ENCODE peak calls at places on chromosomes 13 and 19, in eight cellular contexts. A, T, I, O, Y, S, U and C are unnamed samples.
A peak's percentile ranks its signal among the peaks of the same experiment; 100 is the strongest.

GRCh38 chr13:113669871-113670341 is 2.9 kb downstream of the GRK1 start:
- DNase-seq in U (no peak), O (no peak), S (no peak), T (no peak), I (no peak), Y (no peak), A (no peak), C (peak; percentile 41)

GRCh38 chr13:37136187-37136586 is 30.7 kb upstream of the CSNK1A1L start:
- DNase-seq in O (no peak), T (no peak), Y (no peak), S (no peak), A (no peak), I (no peak), U (no peak), C (no peak)

GRCh38 chr19:1394252-1395193 is 6.8 kb downstream of the GAMT start:
- DNase-seq in O (no peak), Y (no peak), T (no peak), I (peak; percentile 19), S (no peak), U (no peak), A (no peak), C (no peak)

GRCh38 chr13:71871844-71872243 is 4.8 kb upstream of the DACH1 start:
- DNase-seq in T (no peak), I (peak; percentile 23), U (no peak), S (no peak), O (no peak), Y (no peak), A (no peak), C (no peak)

GRCh38 chr13:46982856-46983582 is 86.2 kb upstream of the HTR2A start:
- DNase-seq in T (no peak), U (no peak), I (no peak), Y (no peak), O (no peak), A (no peak), S (no peak), C (no peak)

GRCh38 chr13:113927661-113928581 is 46.0 kb downstream of the C13orf46 start:
- DNase-seq in Y (no peak), I (no peak), S (no peak), U (no peak), T (no peak), O (no peak), A (no peak), C (peak; percentile 42)

GRCh38 chr13:77751513-77752456 is 54.3 kb downstream of the SLAIN1 start:
- DNase-seq in O (peak; percentile 15), Y (peak; percentile 25), T (peak; percentile 72), U (peak; percentile 27), A (peak; percentile 12), I (peak; percentile 89), S (no peak), C (no peak)

GRCh38 chr19:9178901-9179300 is at the start of gene OR7D2:
- DNase-seq in T (no peak), A (no peak), U (no peak), S (no peak), Y (no peak), O (no peak), I (no peak), C (no peak)

GRCh38 chr13:35475131-35475959 is 1.1 kb downstream of the MAB21L1 start:
- DNase-seq in A (no peak), O (no peak), Y (no peak), S (no peak), U (peak; percentile 77), I (peak; percentile 76), T (no peak), C (no peak)

GRCh38 chr19:35986664-35987570 is 8.1 kb upstream of the SDHAF1 start:
- DNase-seq in I (peak; percentile 80), A (peak; percentile 31), U (peak; percentile 36), O (no peak), S (peak; percentile 11), Y (no peak), T (peak; percentile 67), C (no peak)

GRCh38 chr13:41401371-41401770 is 56.0 kb upstream of the RGCC start:
- DNase-seq in T (no peak), O (no peak), A (no peak), S (no peak), Y (no peak), I (peak; percentile 68), U (peak; percentile 45), C (no peak)

GRCh38 chr13:31115616-31116015 is 46.1 kb downstream of the HSPH1 start:
- DNase-seq in A (no peak), U (no peak), S (no peak), O (no peak), T (no peak), Y (no peak), I (no peak), C (no peak)

GRCh38 chr19:32168606-32169005 is 176.8 kb upstream of the ZNF507 start:
- DNase-seq in A (no peak), S (no peak), Y (no peak), O (no peak), I (no peak), U (no peak), T (no peak), C (no peak)

GRCh38 chr19:38693380-38694223 is 46.2 kb downstream of the ACTN4 start:
- DNase-seq in S (no peak), Y (no peak), A (no peak), U (peak; percentile 78), T (no peak), I (no peak), O (no peak), C (peak; percentile 88)

GRCh38 chr13:72808917-72809500 is 27.1 kb downstream of the PIBF1 start:
- DNase-seq in I (peak; percentile 60), T (peak; percentile 8), U (no peak), S (no peak), A (no peak), Y (no peak), O (no peak), C (no peak)

GRCh38 chr13:111505175-111505777 is 184.8 kb downstream of the TEX29 start:
- DNase-seq in Y (no peak), T (peak; percentile 40), O (no peak), A (no peak), I (peak; percentile 45), S (no peak), U (peak; percentile 84), C (no peak)

GRCh38 chr19:16303755-16304154 is 20.9 kb upstream of the KLF2 start:
- DNase-seq in I (no peak), U (no peak), S (no peak), O (no peak), A (no peak), T (no peak), Y (no peak), C (no peak)

GRCh38 chr13:80946008-80946802 is 605.3 kb upstream of the SPRY2 start:
- DNase-seq in O (no peak), Y (no peak), U (no peak), T (no peak), I (no peak), S (no peak), A (no peak), C (no peak)

GRCh38 chr13:64369121-64369520 is 2861.0 kb downstream of the PCDH9 start:
- DNase-seq in T (no peak), I (no peak), Y (no peak), U (no peak), O (no peak), S (no peak), A (no peak), C (no peak)

GRCh38 chr13:105914637-105915036 is 620.8 kb downstream of the EFNB2 start:
- DNase-seq in O (no peak), S (no peak), U (no peak), A (no peak), Y (no peak), I (no peak), T (no peak), C (no peak)

GRCh38 chr19:35462476-35462953 is 14.5 kb downstream of the FFAR2 start:
- DNase-seq in T (no peak), U (no peak), I (no peak), S (no peak), Y (peak; percentile 11), O (no peak), A (no peak), C (no peak)

GRCh38 chr13:92769064-92769463 is 457.5 kb upstream of the GPC6 start:
- DNase-seq in Y (no peak), U (no peak), T (no peak), A (no peak), O (no peak), I (no peak), S (no peak), C (no peak)

GRCh38 chr13:27578121-27579030 is 42.0 kb downstream of the LNX2 start:
- DNase-seq in T (no peak), I (no peak), O (no peak), A (no peak), Y (no peak), U (peak; percentile 8), S (no peak), C (no peak)

GRCh38 chr13:102799544-102800144 is 725 bp downstream of the BIVM start:
- DNase-seq in Y (no peak), O (no peak), U (no peak), S (peak; percentile 3), A (no peak), T (no peak), I (peak; percentile 62), C (peak; percentile 53)

GRCh38 chr19:35869327-35870123 is 1.2 kb downstream of the APLP1 start:
- DNase-seq in Y (peak; percentile 72), O (peak; percentile 78), A (peak; percentile 72), U (peak; percentile 98), S (peak; percentile 77), T (peak; percentile 80), I (peak; percentile 99), C (peak; percentile 88)

GRCh38 chr19:52200044-52200443 is 10.2 kb downstream of the PPP2R1A start:
- DNase-seq in I (no peak), T (no peak), Y (no peak), U (no peak), A (no peak), O (no peak), S (no peak), C (no peak)

GRCh38 chr19:56015756-56016155 is 29.2 kb downstream of the NLRP5 start:
- DNase-seq in A (no peak), O (no peak), S (no peak), U (no peak), Y (no peak), I (no peak), T (no peak), C (no peak)

GRCh38 chr13:27334774-27335490 is 64.3 kb downstream of the RASL11A start:
- DNase-seq in I (peak; percentile 83), O (no peak), S (no peak), T (peak; percentile 71), A (no peak), Y (no peak), U (no peak), C (no peak)

GRCh38 chr13:75486146-75486545 is 4.2 kb upstream of the TBC1D4 start:
- DNase-seq in T (no peak), S (no peak), I (no peak), O (no peak), U (peak; percentile 27), A (no peak), Y (no peak), C (no peak)

GRCh38 chr13:39297664-39298171 is 259.5 kb downstream of the NHLRC3 start:
- DNase-seq in I (no peak), S (no peak), O (no peak), T (no peak), U (no peak), Y (no peak), A (no peak), C (no peak)

GRCh38 chr13:110312669-110313031 is 5.6 kb downstream of the COL4A2 start:
- DNase-seq in I (no peak), T (no peak), Y (no peak), A (no peak), S (no peak), O (no peak), U (peak; percentile 81), C (no peak)

GRCh38 chr19:51460164-51460992 is 2.1 kb upstream of the SIGLEC8 start:
- DNase-seq in U (peak; percentile 26), T (no peak), Y (no peak), I (peak; percentile 55), O (no peak), S (no peak), A (no peak), C (no peak)

GRCh38 chr19:29758863-29759262 is 43.8 kb upstream of the C19orf12 start:
- DNase-seq in A (no peak), S (no peak), U (no peak), I (no peak), Y (no peak), T (no peak), O (no peak), C (no peak)

GRCh38 chr13:106349080-106349841 is 186.2 kb downstream of the EFNB2 start:
- DNase-seq in Y (no peak), I (peak; percentile 66), O (no peak), S (no peak), U (peak; percentile 75), T (peak; percentile 34), A (peak; percentile 38), C (peak; percentile 75)